ENCODE peak calls at places on chromosomes 4 and X, in five cellular contexts. P, D, F, R and B are unnamed samples. For H3K4me1, the result is how much of the 10 kb centered on the place peaks cover.

GRCh38 chr4:14415146-14415545 is 587.1 kb upstream of the CPEB2 start:
- DNase-seq in P (no peak), D (no peak), F (no peak), R (no peak), B (no peak)

GRCh38 chr4:876780-877179 is 50.9 kb upstream of the CPLX1 start:
- DNase-seq in P (no peak), D (no peak), F (no peak), R (no peak), B (no peak)

GRCh38 chr4:106986486-106986885 is 49.6 kb downstream of the DKK2 start:
- DNase-seq in P (no peak), D (no peak), F (no peak), R (no peak), B (no peak)

GRCh38 chrX:47311857-47312774 is 58.3 kb upstream of the ZNF157 start:
- DNase-seq in P (peak), D (no peak), F (no peak), R (peak), B (peak)

GRCh38 chr4:1711906-1712215 is 258 bp downstream of the SLBP start:
- DNase-seq in P (no peak), D (no peak), F (no peak), R (no peak), B (no peak)

GRCh38 chr4:146472404-146472803 is 49.3 kb downstream of the SLC10A7 start:
- DNase-seq in P (no peak), D (no peak), F (no peak), R (no peak), B (no peak)

GRCh38 chr4:133390198-133390855 is 241.2 kb downstream of the PCDH10 start:
- DNase-seq in P (no peak), D (peak), F (no peak), R (no peak), B (no peak)

GRCh38 chr4:189204616-189205015 is 736.1 kb upstream of the FRG1 start:
- DNase-seq in P (no peak), D (no peak), F (no peak), R (no peak), B (no peak)

GRCh38 chr4:109803924-109804571 is 2.2 kb upstream of the CFI start:
- DNase-seq in P (no peak), D (no peak), F (no peak), R (no peak), B (peak)

GRCh38 chr4:24850669-24851068 is 55.3 kb downstream of the SOD3 start:
- DNase-seq in P (peak), D (no peak), F (no peak), R (no peak), B (no peak)

GRCh38 chr4:10715696-10716095 is 31.1 kb upstream of the CLNK start:
- DNase-seq in P (no peak), D (no peak), F (no peak), R (no peak), B (no peak)

GRCh38 chrX:109733658-109734022 is 583 bp upstream of the ACSL4 start:
- DNase-seq in P (no peak), D (no peak), F (no peak), R (no peak), B (no peak)

GRCh38 chr4:86848732-86849617 is at the start of gene SLC10A6:
- DNase-seq in P (no peak), D (no peak), F (no peak), R (no peak), B (peak)

GRCh38 chr4:153138736-153139135 is 65.5 kb upstream of the TRIM2 start:
- DNase-seq in P (no peak), D (no peak), F (no peak), R (no peak), B (no peak)

GRCh38 chr4:8700576-8700975 is 108.0 kb downstream of the CPZ start:
- DNase-seq in P (no peak), D (no peak), F (no peak), R (no peak), B (no peak)

GRCh38 chrX:11564546-11564945 is 101.2 kb downstream of the ARHGAP6 start:
- DNase-seq in P (no peak), D (no peak), F (no peak), R (no peak), B (no peak)

GRCh38 chr4:105186701-105187158 is 40.1 kb downstream of the TET2 start:
- DNase-seq in P (no peak), D (no peak), F (peak), R (no peak), B (peak)

GRCh38 chrX:36961590-36961989 is 46.6 kb upstream of the FAM47C start:
- DNase-seq in P (no peak), D (no peak), F (no peak), R (no peak), B (no peak)

GRCh38 chr4:152039085-152039484 is 278.3 kb upstream of the GATB start:
- DNase-seq in P (no peak), D (no peak), F (no peak), R (no peak), B (no peak)

GRCh38 chrX:70694339-70695122 is 214.0 kb downstream of the TEX11 start:
- DNase-seq in P (no peak), D (no peak), F (no peak), R (no peak), B (no peak)

GRCh38 chr4:168651864-168652263 is 155.0 kb downstream of the PALLD start:
- DNase-seq in P (no peak), D (no peak), F (no peak), R (no peak), B (peak)
- H3K4me1 ChIP-seq in P (under half), D (under half), F (half or more), R (under half), B (under half)

GRCh38 chrX:150063138-150063518 is 124.8 kb upstream of the EOLA2 start:
- DNase-seq in P (no peak), D (no peak), F (no peak), R (no peak), B (no peak)
- TF ChIP-seq CTCF in P (no peak), D (no peak), F (no peak), R (no peak), B (no peak)

GRCh38 chr4:70705856-70706461 is 15.8 kb upstream of the RUFY3 start:
- DNase-seq in P (no peak), D (no peak), F (no peak), R (peak), B (no peak)

GRCh38 chr4:70704333-70705145 is 16.2 kb downstream of the UTP3 start:
- DNase-seq in P (peak), D (peak), F (peak), R (peak), B (peak)

GRCh38 chr4:70703695-70704332 is 15.5 kb downstream of the UTP3 start:
- DNase-seq in P (no peak), D (no peak), F (no peak), R (no peak), B (peak)

GRCh38 chr4:70705146-70705855 is 16.5 kb upstream of the RUFY3 start:
- DNase-seq in P (peak), D (peak), F (peak), R (peak), B (peak)

GRCh38 chr4:70706516-70706915 is 15.2 kb upstream of the RUFY3 start:
- DNase-seq in P (no peak), D (no peak), F (no peak), R (no peak), B (no peak)
- H3K4me1 ChIP-seq in P (under half), D (under half), F (under half), R (under half), B (under half)

GRCh38 chr4:169114341-169114974 is 104.4 kb upstream of the CBR4 start:
- DNase-seq in P (no peak), D (no peak), F (no peak), R (no peak), B (no peak)

GRCh38 chr4:169117591-169118081 is 107.6 kb upstream of the CBR4 start:
- DNase-seq in P (no peak), D (no peak), F (no peak), R (no peak), B (no peak)

GRCh38 chr4:169116270-169116901 is 106.3 kb upstream of the CBR4 start:
- DNase-seq in P (no peak), D (peak), F (no peak), R (no peak), B (no peak)

GRCh38 chr4:169115144-169115896 is 105.3 kb upstream of the CBR4 start:
- DNase-seq in P (no peak), D (no peak), F (no peak), R (no peak), B (no peak)

DNA sequence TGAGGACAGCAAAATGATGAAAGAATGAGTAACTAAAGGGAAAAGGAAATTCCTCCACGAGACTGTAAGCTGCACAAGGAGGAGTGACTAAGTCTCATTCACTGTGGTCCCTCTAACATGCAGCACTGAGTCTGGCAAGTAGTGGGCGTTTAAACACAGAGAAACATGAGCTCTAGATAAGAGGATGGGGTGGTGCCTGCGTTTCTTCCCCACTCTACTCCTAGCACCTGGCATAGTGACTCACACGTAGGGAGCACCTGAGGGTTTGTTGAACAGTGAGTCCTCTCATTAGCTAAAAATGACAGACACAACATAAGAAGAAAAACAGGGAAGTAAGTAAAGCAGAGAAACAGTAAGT is 105.8 kb upstream of the CBR4 start:
- DNase-seq in P (no peak), D (no peak), F (no peak), R (no peak), B (no peak)
- TF ChIP-seq CTCF in P (no peak), D (no peak), F (no peak), R (no peak), B (no peak)

GRCh38 chr4:3388461-3389185 is 53.1 kb upstream of the HGFAC start:
- DNase-seq in P (peak), D (no peak), F (peak), R (no peak), B (peak)

GRCh38 chr4:3387943-3388348 is 53.8 kb upstream of the HGFAC start:
- DNase-seq in P (peak), D (peak), F (peak), R (peak), B (peak)

GRCh38 chr4:3387154-3387942 is 54.4 kb upstream of the HGFAC start:
- DNase-seq in P (no peak), D (peak), F (no peak), R (no peak), B (no peak)

GRCh38 chr4:3389879-3390840 is 51.6 kb upstream of the HGFAC start:
- DNase-seq in P (no peak), D (no peak), F (peak), R (no peak), B (peak)

GRCh38 chr4:3389186-3389878 is 52.4 kb upstream of the HGFAC start:
- DNase-seq in P (no peak), D (peak), F (peak), R (no peak), B (no peak)
- H3K4me1 ChIP-seq in P (under half), D (under half), F (under half), R (under half), B (under half)

DNA sequence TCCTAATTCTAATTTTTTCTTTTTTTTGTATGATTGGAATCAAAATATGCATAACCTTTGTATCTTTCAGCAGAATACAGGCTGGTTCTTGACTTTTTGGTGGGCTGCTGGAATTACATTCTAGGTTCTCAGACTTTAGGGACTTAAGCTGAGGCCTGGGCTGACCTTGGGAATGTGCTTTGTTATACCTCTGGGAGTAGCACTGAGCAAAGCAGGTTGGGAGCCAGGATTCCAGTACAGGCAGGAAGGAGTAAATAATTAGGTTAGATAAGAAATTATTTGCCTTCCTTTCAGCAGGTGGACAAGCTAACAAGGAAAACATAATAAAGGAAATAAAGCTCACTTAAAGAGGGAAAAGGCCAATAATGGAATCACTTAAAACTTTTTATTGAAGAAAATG is 49.9 kb upstream of the SLC4A4 start:
- DNase-seq in P (no peak), D (no peak), F (no peak), R (no peak), B (no peak)
- TF ChIP-seq CTCF in P (no peak), D (no peak), F (no peak), R (no peak), B (no peak)

DNA sequence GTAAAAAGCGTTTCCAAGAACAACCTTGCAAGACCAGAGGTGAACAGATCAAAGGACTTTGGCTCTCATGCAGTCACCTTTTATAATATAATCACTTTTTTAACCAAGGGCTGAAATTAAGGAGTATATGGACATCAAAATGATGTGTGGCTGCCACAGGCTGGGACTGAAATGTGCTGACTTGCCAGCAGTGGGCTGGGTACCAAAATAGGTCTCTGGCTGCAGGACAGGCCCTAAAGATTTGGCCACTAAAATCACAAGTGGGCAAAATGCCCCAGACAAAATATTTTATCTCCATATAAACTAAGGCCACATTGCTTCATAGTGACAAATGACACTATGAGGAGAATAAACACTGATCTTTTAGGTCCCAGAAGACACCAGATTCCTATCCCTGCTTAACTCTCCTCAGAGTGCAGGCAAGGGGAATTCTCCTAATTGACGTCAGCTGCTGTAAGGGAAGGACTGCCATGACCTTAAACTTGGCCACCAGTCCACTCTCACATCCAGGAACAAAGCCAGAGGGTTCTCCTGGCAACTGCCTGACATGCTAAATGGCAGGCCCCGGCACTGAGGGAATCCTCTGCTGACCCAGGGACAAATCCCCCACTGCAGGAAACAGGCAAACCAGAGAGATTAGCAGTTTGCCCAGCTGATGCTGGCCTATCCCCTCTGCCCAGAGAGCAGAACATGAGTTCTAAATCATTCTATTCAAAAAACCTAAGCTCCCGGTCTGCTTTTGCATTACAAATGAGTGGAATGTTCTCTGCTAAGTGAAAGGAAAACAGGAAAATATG is 155.8 kb downstream of the PPP3CA start:
- DNase-seq in P (peak), D (no peak), F (peak), R (peak), B (peak)
- H3K4me1 ChIP-seq in P (under half), D (under half), F (under half), R (under half), B (under half)

GRCh38 chr4:36414248-36414647 is 132.8 kb downstream of the DTHD1 start:
- DNase-seq in P (no peak), D (no peak), F (no peak), R (no peak), B (no peak)
- TF ChIP-seq CTCF in P (no peak), D (no peak), F (no peak), R (no peak), B (no peak)